ENCODE peak calls at places on chromosomes 3 and 15, in four cellular contexts. F, I, C and P are unnamed samples.

GRCh38 chr15:62052714-62053113 is 7.5 kb downstream of the VPS13C start:
- DNase-seq in I (no peak), F (no peak), C (no peak), P (no peak)

GRCh38 chr15:78087944-78088772 is 4.2 kb upstream of the SH2D7 start:
- DNase-seq in C (no peak), F (no peak), I (no peak), P (no peak)

GRCh38 chr15:74642328-74642723 is 26.7 kb downstream of the CLK3 start:
- DNase-seq in F (no peak), C (no peak), I (peak), P (peak)

GRCh38 chr3:141491929-141492328 is 5.1 kb downstream of the RASA2 start:
- DNase-seq in F (no peak), C (no peak), I (no peak), P (no peak)

GRCh38 chr15:101489633-101490407 is at the start of gene PCSK6:
- DNase-seq in C (no peak), I (peak), F (no peak), P (no peak)

GRCh38 chr3:160801386-160802118 is 45.5 kb downstream of the PPM1L start:
- DNase-seq in I (no peak), C (peak), F (peak), P (peak)

GRCh38 chr15:35784745-35785144 is 238.8 kb upstream of the DPH6 start:
- DNase-seq in I (peak), C (no peak), F (no peak), P (no peak)

GRCh38 chr15:64246364-64247189 is 83.8 kb upstream of the PPIB start:
- DNase-seq in I (no peak), F (peak), C (peak), P (no peak)

GRCh38 chr3:10389341-10389740 is 68.4 kb upstream of the SEC13 start:
- DNase-seq in I (no peak), C (no peak), F (no peak), P (no peak)

GRCh38 chr3:12454076-12454807 is 30.0 kb upstream of the TSEN2 start:
- DNase-seq in C (peak), F (no peak), I (no peak), P (peak)

GRCh38 chr3:33438284-33438668 is 1.9 kb downstream of the UBP1 start:
- DNase-seq in C (no peak), F (no peak), I (no peak), P (no peak)

GRCh38 chr3:187264051-187264450 is 27.5 kb downstream of the MASP1 start:
- DNase-seq in I (no peak), C (peak), F (no peak), P (no peak)

GRCh38 chr3:65342084-65342683 is 654.4 kb upstream of the ADAMTS9 start:
- DNase-seq in I (no peak), F (peak), C (peak), P (no peak)

GRCh38 chr15:92687183-92687582 is 31.6 kb upstream of the FAM174B start:
- DNase-seq in C (no peak), F (no peak), I (no peak), P (no peak)

GRCh38 chr15:36779744-36780408 is 200.4 kb downstream of the CDIN1 start:
- DNase-seq in F (no peak), I (no peak), C (no peak), P (no peak)

GRCh38 chr3:15269091-15269989 is 63.0 kb downstream of the SH3BP5 start:
- DNase-seq in F (peak), I (no peak), C (peak), P (peak)

GRCh38 chr15:35289029-35289617 is 204.0 kb upstream of the NANOGP8 start:
- DNase-seq in C (peak), I (no peak), F (no peak), P (no peak)

GRCh38 chr3:58507356-58508062 is 15.6 kb downstream of the KCTD6 start:
- DNase-seq in F (no peak), C (no peak), I (no peak), P (no peak)

GRCh38 chr3:8607285-8608040 is 37.1 kb downstream of the SSUH2 start:
- DNase-seq in I (no peak), F (no peak), C (peak), P (no peak)

GRCh38 chr3:46284981-46285683 is 42.9 kb downstream of the CCR3 start:
- DNase-seq in I (no peak), F (no peak), C (no peak), P (no peak)

GRCh38 chr15:64682255-64682654 is 93.1 kb downstream of the RBPMS2 start:
- DNase-seq in C (no peak), I (no peak), F (no peak), P (no peak)

GRCh38 chr3:134601539-134602439 is 49.0 kb downstream of the KY start:
- DNase-seq in F (no peak), C (peak), I (peak), P (no peak)

GRCh38 chr3:115272036-115272824 is 125.1 kb upstream of the ZBTB20 start:
- DNase-seq in F (no peak), C (peak), I (peak), P (no peak)

GRCh38 chr15:38528279-38528678 is 36.3 kb downstream of the RASGRP1 start:
- DNase-seq in I (no peak), C (peak), F (no peak), P (no peak)

GRCh38 chr3:123949606-123950005 is 11.4 kb downstream of the CCDC14 start:
- DNase-seq in C (peak), I (no peak), F (no peak), P (no peak)

GRCh38 chr3:34256021-34256420 is 457.6 kb downstream of the PDCD6IP start:
- DNase-seq in C (no peak), I (peak), F (no peak), P (no peak)

GRCh38 chr3:45593708-45594601 is 596 bp upstream of the LIMD1 start:
- DNase-seq in F (peak), I (peak), C (peak), P (no peak)

GRCh38 chr15:98554272-98555172 is 93.8 kb upstream of the IGF1R start:
- DNase-seq in F (no peak), I (no peak), C (no peak), P (no peak)

GRCh38 chr3:197486861-197487260 is 68.9 kb downstream of the BDH1 start:
- DNase-seq in C (no peak), I (no peak), F (no peak), P (no peak)

GRCh38 chr3:78900426-78900825 is 867.4 kb downstream of the ROBO1 start:
- DNase-seq in C (no peak), I (no peak), F (no peak), P (no peak)

GRCh38 chr3:128152419-128153155 is 694 bp upstream of the EEFSEC start:
- DNase-seq in I (peak), F (no peak), C (peak), P (no peak)

GRCh38 chr3:51568041-51568440 is 29.5 kb downstream of the RAD54L2 start:
- DNase-seq in F (no peak), I (no peak), C (no peak), P (no peak)

GRCh38 chr3:60316121-60316783 is 935.0 kb downstream of the FHIT start:
- DNase-seq in C (no peak), F (no peak), I (no peak), P (no peak)

GRCh38 chr15:60544581-60545115 is 65.7 kb upstream of the ICE2 start:
- DNase-seq in F (no peak), C (no peak), I (no peak), P (no peak)

GRCh38 chr15:75861750-75862402 is 18.6 kb downstream of the UBE2Q2 start:
- DNase-seq in F (no peak), C (peak), I (no peak), P (no peak)

GRCh38 chr3:195236076-195236798 is 34.7 kb downstream of the XXYLT1 start:
- DNase-seq in C (no peak), I (no peak), F (no peak), P (peak)

GRCh38 chr3:46406786-46407611 is at the start of the genes CCR5AS and CCRL2:
- DNase-seq in F (peak), I (no peak), C (peak), P (no peak)

GRCh38 chr3:4426782-4427344 is 40.2 kb downstream of the SUMF1 start:
- DNase-seq in C (peak), F (no peak), I (no peak), P (no peak)

GRCh38 chr3:62051506-62051905 is 321.8 kb downstream of the FEZF2 start:
- DNase-seq in F (no peak), I (no peak), C (peak), P (no peak)